ENCODE peak calls at places on chromosomes 4 and X, in four cellular contexts. B is heart right ventricle, A is fibroblast of mammary gland, V is AG04450. S is an unnamed sample.

GRCh38 chrX:40008841-40009461 is 88.8 kb downstream of the BCOR start:
- DNase-seq in B (peak; percentile 59), A (no peak), V (no peak), S (no peak)

GRCh38 chr4:175450446-175450845 is 361.6 kb downstream of the GPM6A start:
- DNase-seq in B (no peak), A (no peak), V (no peak), S (no peak)

GRCh38 chrX:128975716-128976115 is 547.6 kb downstream of the SMARCA1 start:
- DNase-seq in B (no peak), A (peak; percentile 3), V (no peak), S (no peak)

GRCh38 chr4:140096921-140097320 is 57.1 kb downstream of the MAML3 start:
- DNase-seq in B (no peak), A (peak; percentile 52), V (no peak), S (no peak)

GRCh38 chr4:70996014-70996353 is 2.5 kb downstream of the DCK start:
- DNase-seq in B (no peak), A (no peak), V (no peak), S (no peak)

GRCh38 chr4:168932138-168932537 is 77.9 kb downstream of the CBR4 start:
- DNase-seq in B (no peak), A (no peak), V (no peak), S (no peak)

GRCh38 chr4:144734522-144734921 is 88.6 kb downstream of the HHIP start:
- DNase-seq in B (no peak), A (peak; percentile 23), V (peak; percentile 20), S (peak; percentile 82)

GRCh38 chrX:111568356-111568755 is 56.9 kb downstream of the SERTM2 start:
- DNase-seq in B (no peak), A (peak; percentile 15), V (no peak), S (no peak)

GRCh38 chr4:33746979-33747378 is 2497.3 kb downstream of the ARAP2 start:
- DNase-seq in B (no peak), A (peak; percentile 20), V (no peak), S (peak; percentile 2)

GRCh38 chrX:130055103-130055502 is 55.2 kb downstream of the ELF4 start:
- DNase-seq in B (no peak), A (peak; percentile 35), V (no peak), S (peak; percentile 60)

GRCh38 chr4:110211770-110212061 is 13.3 kb upstream of the ELOVL6 start:
- DNase-seq in B (no peak), A (no peak), V (no peak), S (no peak)

GRCh38 chrX:21702725-21703228 is 44.6 kb upstream of the KLHL34 start:
- DNase-seq in B (no peak), A (no peak), V (no peak), S (no peak)

GRCh38 chr4:152063301-152064235 is 302.8 kb upstream of the GATB start:
- DNase-seq in B (no peak), A (no peak), V (no peak), S (peak; percentile 8)

GRCh38 chr4:147768113-147768512 is 36.2 kb downstream of the ARHGAP10 start:
- DNase-seq in B (no peak), A (peak; percentile 69), V (no peak), S (peak; percentile 92)

GRCh38 chr4:87073187-87073569 is 138.4 kb downstream of the AFF1 start:
- DNase-seq in B (no peak), A (no peak), V (no peak), S (no peak)

GRCh38 chr4:141375855-141376254 is 155.2 kb downstream of the ZNF330 start:
- DNase-seq in B (no peak), A (peak; percentile 67), V (peak; percentile 63), S (peak; percentile 90)

GRCh38 chr4:155568641-155569040 is 98.0 kb upstream of the GUCY1A1 start:
- DNase-seq in B (no peak), A (no peak), V (no peak), S (no peak)

GRCh38 chr4:38190717-38191178 is 230.6 kb downstream of the PTTG2 start:
- DNase-seq in B (peak; percentile 23), A (peak; percentile 89), V (no peak), S (peak; percentile 76)

GRCh38 chr4:25101836-25102235 is 58.4 kb downstream of the SEPSECS start:
- DNase-seq in B (no peak), A (no peak), V (no peak), S (no peak)

GRCh38 chr4:48329976-48330375 is 11.4 kb upstream of the SLAIN2 start:
- DNase-seq in B (no peak), A (peak; percentile 88), V (peak; percentile 54), S (peak; percentile 91)

GRCh38 chr4:156472624-156473023 is 499.0 kb downstream of the PDGFC start:
- DNase-seq in B (no peak), A (no peak), V (no peak), S (peak; percentile 64)

GRCh38 chrX:75603833-75604232 is 81.0 kb upstream of the ZDHHC15 start:
- DNase-seq in B (no peak), A (peak; percentile 36), V (no peak), S (no peak)

GRCh38 chr4:31518796-31519250 is 798.7 kb downstream of the PCDH7 start:
- DNase-seq in B (no peak), A (peak; percentile 62), V (no peak), S (peak; percentile 62)

GRCh38 chr4:141346144-141346543 is 125.4 kb downstream of the ZNF330 start:
- DNase-seq in B (no peak), A (peak; percentile 68), V (peak; percentile 29), S (peak; percentile 48)

DNA sequence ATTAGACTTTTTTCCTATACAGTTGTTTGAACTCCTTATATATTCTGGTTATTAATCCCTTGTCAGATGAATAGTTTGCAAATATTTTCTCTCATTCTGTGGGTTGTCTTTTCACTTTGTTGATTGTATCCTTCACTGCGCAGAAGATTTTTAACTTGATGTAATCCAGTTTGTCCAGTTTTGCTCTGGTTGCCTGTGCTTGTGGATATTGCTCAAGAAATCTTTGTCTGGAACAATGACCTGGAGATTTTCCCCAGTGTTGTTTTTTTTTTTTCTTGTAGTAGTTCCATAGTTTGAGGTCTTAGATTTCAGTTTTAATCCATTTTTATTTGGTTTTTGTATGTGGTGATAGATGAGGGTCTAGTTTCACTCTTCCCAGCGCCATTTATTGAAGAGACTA is 289.8 kb upstream of the SPOCK3 start:
- DNase-seq in B (no peak), A (no peak), V (no peak), S (no peak)
- TF ChIP-seq CTCF in B (no peak), A (no peak), V (no peak), S (no peak)

GRCh38 chr4:76439491-76439890 is 4.5 kb downstream of the SHROOM3 start:
- DNase-seq in B (no peak), A (no peak), V (no peak), S (no peak)

GRCh38 chr4:76434901-76435688 is at the start of gene SHROOM3:
- DNase-seq in B (no peak), A (no peak), V (no peak), S (peak; percentile 36)

GRCh38 chr4:76430519-76431388 is 4.3 kb upstream of the SHROOM3 start:
- DNase-seq in B (no peak), A (peak; percentile 66), V (peak; percentile 7), S (peak; percentile 34)

DNA sequence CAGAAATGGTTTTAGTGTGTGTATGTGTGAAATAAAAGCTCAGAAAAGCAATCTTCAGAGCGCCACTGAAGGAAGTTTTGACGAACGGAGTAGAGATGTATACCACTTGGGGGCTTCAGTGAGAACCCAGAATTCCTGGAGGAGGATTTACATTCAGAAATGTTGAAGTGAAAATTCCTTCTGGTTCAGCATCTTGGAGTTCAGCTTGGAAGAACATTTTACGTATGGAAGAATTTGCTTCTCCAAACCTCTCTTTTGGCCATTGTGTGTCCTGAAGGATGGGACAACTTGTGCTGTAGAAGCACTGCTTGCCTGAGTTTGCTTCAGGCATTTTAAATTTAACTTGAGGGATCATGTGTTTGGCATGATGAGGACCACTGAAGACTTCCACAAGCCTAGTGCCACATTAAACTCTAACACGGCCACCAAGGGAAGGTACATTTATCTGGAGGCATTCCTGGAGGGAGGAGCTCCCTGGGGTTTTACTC is 704 bp downstream of the SHROOM3 start:
- DNase-seq in B (no peak), A (no peak), V (no peak), S (peak; percentile 31)
- TF ChIP-seq CTCF in B (no peak), A (no peak), V (no peak), S (peak; percentile 2)

GRCh38 chr4:127309360-127310095 is 323.2 kb upstream of the INTU start:
- DNase-seq in B (no peak), A (peak; percentile 88), V (no peak), S (peak; percentile 40)

GRCh38 chr4:127307996-127308395 is 324.8 kb upstream of the INTU start:
- DNase-seq in B (no peak), A (peak; percentile 11), V (no peak), S (peak; percentile 12)

GRCh38 chr4:127304356-127304755 is 328.4 kb upstream of the INTU start:
- DNase-seq in B (no peak), A (peak; percentile 70), V (peak; percentile 4), S (peak; percentile 53)
- TF ChIP-seq CTCF in B (no peak), A (no peak), V (no peak), S (no peak)

GRCh38 chr4:75940692-75941253 is at the start of gene NAAA:
- DNase-seq in B (peak; percentile 86), A (peak; percentile 31), V (no peak), S (peak; percentile 52)
- TF ChIP-seq CTCF in B (peak; percentile 58), A (no peak), V (no peak), S (no peak)

GRCh38 chr4:74435296-74435695 is 9.6 kb upstream of the AREG start:
- DNase-seq in B (no peak), A (no peak), V (no peak), S (no peak)
- TF ChIP-seq CTCF in B (no peak), A (no peak), V (no peak), S (no peak)

DNA sequence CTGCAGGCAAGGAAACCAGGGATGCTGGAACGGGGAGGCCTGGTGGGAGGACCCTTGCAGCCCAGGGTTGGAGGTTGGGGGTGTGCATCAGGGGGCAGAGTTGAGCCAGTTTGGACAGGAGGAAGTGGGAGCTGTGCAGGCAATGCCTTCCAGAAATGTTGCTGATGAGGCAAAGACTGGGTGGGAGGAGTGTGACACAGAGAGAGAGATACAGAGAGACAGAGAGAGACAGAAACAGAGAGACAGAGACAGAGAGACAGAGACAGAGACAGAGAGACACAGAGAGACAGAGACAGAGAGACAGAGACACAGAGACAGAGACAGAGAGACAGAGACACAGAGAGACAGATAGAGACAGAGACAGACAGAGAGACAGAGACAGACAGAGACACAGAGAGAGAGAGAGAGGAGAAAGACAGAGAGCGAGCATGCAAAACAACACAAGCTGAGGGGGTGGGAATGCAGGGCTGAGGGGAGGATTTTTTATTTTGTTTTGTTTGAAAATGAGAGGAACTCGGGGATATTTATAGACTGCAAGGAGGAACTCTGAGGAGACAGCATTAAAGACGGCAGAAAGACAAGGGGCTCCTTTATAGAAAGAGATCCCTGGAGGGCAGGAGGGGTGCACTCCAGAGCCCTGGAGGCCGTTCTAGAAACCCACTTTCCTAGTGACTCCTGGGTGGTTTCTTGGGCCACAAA is 1.9 kb upstream of the HAUS3 start:
- DNase-seq in B (peak; percentile 46), A (peak; percentile 66), V (no peak), S (no peak)
- TF ChIP-seq CTCF in B (peak; percentile 32), A (peak; percentile 38), V (peak; percentile 15), S (no peak)